ENCODE peak calls at places on chromosomes 1 and 21, in ten cellular contexts. R, C, A, Z, E, Y, K, I, B and S are unnamed samples.

GRCh38 chr1:150507912-150508864 is at the start of gene ECM1:
- DNase-seq in R (no peak), C (peak), A (peak), Z (no peak), E (no peak), Y (no peak), K (peak), I (peak), B (no peak), S (no peak)

GRCh38 chr1:160030657-160031367 is 978 bp downstream of the PIGM start:
- DNase-seq in R (no peak), C (no peak), A (no peak), Z (no peak), E (no peak), Y (no peak), K (no peak), I (no peak), B (no peak), S (no peak)

GRCh38 chr1:83999316-83999819 is 436 bp upstream of the TTLL7 start:
- DNase-seq in R (peak), C (peak), A (peak), Z (no peak), E (peak), Y (no peak), K (peak), I (peak), B (no peak), S (peak)

GRCh38 chr1:185156321-185156853 is 366 bp downstream of the TRMT1L start:
- DNase-seq in R (no peak), C (no peak), A (peak), Z (no peak), E (peak), Y (no peak), K (no peak), I (no peak), B (no peak), S (no peak)

GRCh38 chr1:64882574-64883255 is 83.6 kb downstream of the JAK1 start:
- DNase-seq in R (no peak), C (no peak), A (no peak), Z (no peak), E (no peak), Y (no peak), K (no peak), I (no peak), B (no peak), S (no peak)

GRCh38 chr1:15952317-15953258 is 23.3 kb downstream of the ZBTB17 start:
- DNase-seq in R (no peak), C (no peak), A (peak), Z (no peak), E (no peak), Y (no peak), K (no peak), I (peak), B (no peak), S (no peak)

GRCh38 chr1:176033474-176033873 is 173.6 kb downstream of the COP1 start:
- DNase-seq in R (no peak), C (no peak), A (no peak), Z (no peak), E (no peak), Y (no peak), K (no peak), I (peak), B (no peak), S (no peak)

GRCh38 chr1:211638246-211638645 is 37.2 kb downstream of the NEK2 start:
- DNase-seq in R (no peak), C (no peak), A (no peak), Z (no peak), E (no peak), Y (no peak), K (no peak), I (no peak), B (no peak), S (no peak)

GRCh38 chr1:232634086-232634485 is 4.2 kb upstream of the SIPA1L2 start:
- DNase-seq in R (no peak), C (no peak), A (no peak), Z (no peak), E (no peak), Y (no peak), K (no peak), I (no peak), B (no peak), S (no peak)

GRCh38 chr1:112369389-112370285 is 26.4 kb upstream of the CTTNBP2NL start:
- DNase-seq in R (peak), C (peak), A (peak), Z (peak), E (peak), Y (peak), K (peak), I (peak), B (peak), S (peak)

GRCh38 chr1:223531742-223532341 is 133.7 kb downstream of the CAPN8 start:
- DNase-seq in R (peak), C (no peak), A (peak), Z (peak), E (peak), Y (no peak), K (peak), I (peak), B (peak), S (peak)

GRCh38 chr1:151352001-151352718 is 5.1 kb upstream of the RFX5 start:
- DNase-seq in R (no peak), C (no peak), A (peak), Z (no peak), E (no peak), Y (no peak), K (no peak), I (peak), B (no peak), S (no peak)

GRCh38 chr1:151858886-151859665 is 5.6 kb upstream of the THEM5 start:
- DNase-seq in R (no peak), C (peak), A (no peak), Z (no peak), E (no peak), Y (no peak), K (no peak), I (no peak), B (no peak), S (no peak)

GRCh38 chr1:185517808-185518419 is 200.9 kb upstream of the IVNS1ABP start:
- DNase-seq in R (no peak), C (no peak), A (no peak), Z (no peak), E (no peak), Y (no peak), K (no peak), I (peak), B (no peak), S (no peak)

GRCh38 chr1:77683836-77684148 is 1.3 kb upstream of the ZZZ3 start:
- DNase-seq in R (no peak), C (no peak), A (no peak), Z (no peak), E (no peak), Y (no peak), K (no peak), I (no peak), B (no peak), S (no peak)

GRCh38 chr1:206904423-206905142 is 7.3 kb downstream of the IL24 start:
- DNase-seq in R (no peak), C (no peak), A (no peak), Z (no peak), E (no peak), Y (no peak), K (no peak), I (no peak), B (no peak), S (no peak)

GRCh38 chr21:37087188-37087587 is 14.1 kb downstream of the TTC3 start:
- DNase-seq in R (peak), C (no peak), A (peak), Z (no peak), E (no peak), Y (no peak), K (no peak), I (peak), B (no peak), S (no peak)

GRCh38 chr1:72606216-72606615 is 323.9 kb upstream of the NEGR1 start:
- DNase-seq in R (no peak), C (no peak), A (no peak), Z (no peak), E (no peak), Y (no peak), K (no peak), I (no peak), B (no peak), S (no peak)

GRCh38 chr1:113998361-113998760 is 19.1 kb downstream of the OLFML3 start:
- DNase-seq in R (no peak), C (no peak), A (peak), Z (no peak), E (no peak), Y (no peak), K (peak), I (peak), B (no peak), S (no peak)

GRCh38 chr1:219495737-219496408 is 117.0 kb downstream of the ZC3H11B start:
- DNase-seq in R (peak), C (no peak), A (no peak), Z (no peak), E (no peak), Y (no peak), K (no peak), I (no peak), B (no peak), S (no peak)

GRCh38 chr1:117600325-117600916 is 5.4 kb upstream of the TENT5C start:
- DNase-seq in R (no peak), C (no peak), A (no peak), Z (no peak), E (no peak), Y (no peak), K (no peak), I (no peak), B (no peak), S (no peak)

GRCh38 chr1:186680031-186681012 is at the start of gene PTGS2:
- DNase-seq in R (peak), C (peak), A (peak), Z (peak), E (peak), Y (no peak), K (peak), I (peak), B (peak), S (peak)

GRCh38 chr1:40914927-40915569 is 52.9 kb upstream of the CITED4 start:
- DNase-seq in R (no peak), C (no peak), A (no peak), Z (no peak), E (no peak), Y (no peak), K (no peak), I (no peak), B (no peak), S (no peak)

GRCh38 chr1:24932284-24932683 is 2.2 kb upstream of the RUNX3 start:
- DNase-seq in R (no peak), C (no peak), A (no peak), Z (peak), E (peak), Y (peak), K (no peak), I (no peak), B (peak), S (no peak)

GRCh38 chr21:26087223-26087918 is 83.2 kb downstream of the APP start:
- DNase-seq in R (no peak), C (no peak), A (no peak), Z (no peak), E (no peak), Y (no peak), K (no peak), I (no peak), B (no peak), S (no peak)

GRCh38 chr1:59928996-59929395 is 2.4 kb upstream of the CYP2J2 start:
- DNase-seq in R (no peak), C (no peak), A (no peak), Z (no peak), E (no peak), Y (no peak), K (no peak), I (no peak), B (no peak), S (no peak)

GRCh38 chr1:227673441-227673840 is 61.7 kb downstream of the JMJD4 start:
- DNase-seq in R (no peak), C (no peak), A (no peak), Z (no peak), E (no peak), Y (no peak), K (no peak), I (no peak), B (no peak), S (no peak)

GRCh38 chr1:169538998-169539871 is 47.0 kb downstream of the F5 start:
- DNase-seq in R (no peak), C (no peak), A (peak), Z (no peak), E (no peak), Y (no peak), K (peak), I (peak), B (no peak), S (no peak)

GRCh38 chr1:58162952-58163550 is 383.5 kb downstream of the OMA1 start:
- DNase-seq in R (peak), C (peak), A (peak), Z (no peak), E (peak), Y (no peak), K (peak), I (peak), B (no peak), S (no peak)

GRCh38 chr1:113519561-113519960 is 129.2 kb downstream of the MAGI3 start:
- DNase-seq in R (no peak), C (no peak), A (no peak), Z (no peak), E (no peak), Y (no peak), K (no peak), I (no peak), B (no peak), S (no peak)

GRCh38 chr1:202213361-202214088 is 19.9 kb downstream of the LGR6 start:
- DNase-seq in R (no peak), C (no peak), A (no peak), Z (no peak), E (peak), Y (no peak), K (no peak), I (no peak), B (no peak), S (no peak)

GRCh38 chr1:160204526-160205241 is 500 bp upstream of the PEA15 start:
- DNase-seq in R (no peak), C (no peak), A (no peak), Z (no peak), E (no peak), Y (no peak), K (no peak), I (no peak), B (no peak), S (peak)

GRCh38 chr1:182193908-182194550 is 132.5 kb upstream of the ZNF648 start:
- DNase-seq in R (no peak), C (peak), A (peak), Z (no peak), E (no peak), Y (no peak), K (no peak), I (peak), B (no peak), S (no peak)

GRCh38 chr21:37073417-37074194 is 552 bp downstream of the TTC3 start:
- DNase-seq in R (peak), C (no peak), A (peak), Z (peak), E (peak), Y (peak), K (no peak), I (peak), B (peak), S (peak)

GRCh38 chr21:32412162-32412997 is at the start of gene EVA1C:
- DNase-seq in R (peak), C (no peak), A (peak), Z (peak), E (peak), Y (peak), K (no peak), I (peak), B (peak), S (peak)

GRCh38 chr1:66446261-66447001 is 87.5 kb upstream of the SGIP1 start:
- DNase-seq in R (peak), C (no peak), A (peak), Z (peak), E (peak), Y (peak), K (peak), I (peak), B (no peak), S (peak)

GRCh38 chr1:81115422-81115821 is 685.3 kb upstream of the ADGRL2 start:
- DNase-seq in R (no peak), C (no peak), A (no peak), Z (no peak), E (no peak), Y (no peak), K (no peak), I (no peak), B (no peak), S (no peak)

GRCh38 chr1:33930346-33931114 is 66.7 kb downstream of the HMGB4 start:
- DNase-seq in R (no peak), C (no peak), A (no peak), Z (no peak), E (no peak), Y (no peak), K (no peak), I (no peak), B (no peak), S (no peak)

GRCh38 chr1:181551249-181551648 is 67.9 kb downstream of the CACNA1E start:
- DNase-seq in R (no peak), C (no peak), A (no peak), Z (no peak), E (peak), Y (no peak), K (no peak), I (no peak), B (no peak), S (no peak)

GRCh38 chr21:46178961-46179360 is 5.3 kb downstream of the SPATC1L start:
- DNase-seq in R (no peak), C (peak), A (no peak), Z (no peak), E (no peak), Y (no peak), K (no peak), I (no peak), B (no peak), S (no peak)